ENCODE peak calls at places on chromosomes 7 and 10, in eight cellular contexts. F is HCT116, K is AG08395, B is aorta, J is A549, G is HEK293T, M is RWPE1, Y is fibroblast of villous mesenchyme. P is an unnamed sample.

GRCh38 chr7:28407643-28408042 is 4.7 kb upstream of the CREB5 start:
- DNase-seq in G (no peak), Y (peak; percentile 71), B (no peak), M (peak; percentile 46), K (peak; percentile 8), J (peak; percentile 52), F (no peak), P (no peak)

GRCh38 chr7:75928600-75928939 is 13.6 kb downstream of the POR start:
- DNase-seq in K (no peak), F (no peak), J (no peak), Y (no peak), B (no peak), G (no peak), M (no peak), P (no peak)

GRCh38 chr7:23864984-23865383 is 155.0 kb downstream of the STK31 start:
- DNase-seq in F (no peak), K (no peak), G (no peak), Y (peak; percentile 38), M (peak; percentile 62), B (no peak), J (peak; percentile 26), P (no peak)

GRCh38 chr10:73886085-73886529 is 11.8 kb upstream of the CAMK2G start:
- DNase-seq in B (peak; percentile 85), M (peak; percentile 85), J (peak; percentile 84), Y (peak; percentile 84), F (no peak), K (peak; percentile 84), G (peak; percentile 86), P (peak; percentile 80)

GRCh38 chr10:118047363-118047719 is 600 bp upstream of the RAB11FIP2 start:
- DNase-seq in F (no peak), J (no peak), M (peak; percentile 9), B (no peak), K (no peak), G (peak; percentile 32), Y (no peak), P (no peak)

GRCh38 chr7:35801392-35802101 is 690 bp downstream of the SEPTIN7 start:
- DNase-seq in K (peak; percentile 63), G (peak; percentile 54), B (peak; percentile 85), Y (peak; percentile 81), M (peak; percentile 58), F (no peak), J (peak; percentile 66), P (peak; percentile 69)

GRCh38 chr7:127391591-127392181 is 822 bp downstream of the ZNF800 start:
- DNase-seq in B (no peak), F (no peak), K (peak; percentile 24), J (peak; percentile 33), M (peak; percentile 21), Y (peak; percentile 49), G (peak; percentile 35), P (peak; percentile 28)

GRCh38 chr10:113226404-113226803 is 276.4 kb downstream of the TCF7L2 start:
- DNase-seq in J (no peak), G (no peak), F (no peak), K (no peak), Y (no peak), B (no peak), M (no peak), P (no peak)

GRCh38 chr7:92020636-92021035 is 80.0 kb downstream of the AKAP9 start:
- DNase-seq in K (no peak), J (no peak), F (no peak), B (no peak), G (no peak), Y (no peak), M (no peak), P (no peak)

P was measured in endothelial cell.